ENCODE peak calls at places on chromosomes 3 and 15, in four cellular contexts. W is fibroblast of lung, U is cardiac muscle cell, L is IMR-90. I is an unnamed sample.

GRCh38 chr3:182214406-182214805 is 502.7 kb downstream of the SOX2 start:
- DNase-seq in W (peak; percentile 33), L (no peak), U (no peak), I (no peak)

GRCh38 chr15:65106011-65106590 is 8.9 kb downstream of the UBAP1L start:
- DNase-seq in W (no peak), U (no peak), L (no peak), I (no peak)

GRCh38 chr3:72442755-72443154 is 405.5 kb downstream of the SHQ1 start:
- DNase-seq in U (no peak), W (no peak), L (no peak), I (no peak)

GRCh38 chr15:41401904-41402267 is 410 bp downstream of the NDUFAF1 start:
- DNase-seq in U (no peak), L (no peak), W (no peak), I (no peak)

GRCh38 chr15:90407871-90408317 is 19.9 kb downstream of the IQGAP1 start:
- DNase-seq in L (peak; percentile 61), W (no peak), U (no peak), I (no peak)

GRCh38 chr3:22934973-22935372 is 268.2 kb upstream of the UBE2E2 start:
- DNase-seq in L (no peak), W (no peak), U (no peak), I (no peak)

GRCh38 chr3:4739289-4740236 is 239.7 kb upstream of the BHLHE40 start:
- DNase-seq in L (no peak), W (no peak), U (no peak), I (no peak)

GRCh38 chr3:49799761-49800160 is at the start of gene CDHR4:
- DNase-seq in U (no peak), W (peak; percentile 45), L (peak; percentile 72), I (peak; percentile 36)

GRCh38 chr3:64398431-64398830 is 173.2 kb upstream of the PRICKLE2 start:
- DNase-seq in W (peak; percentile 37), U (no peak), L (peak; percentile 44), I (no peak)

GRCh38 chr15:89171136-89172072 is 50.0 kb downstream of the RLBP1 start:
- DNase-seq in L (peak; percentile 36), W (peak; percentile 55), U (peak; percentile 74), I (no peak)

GRCh38 chr3:152302521-152303021 is 33.8 kb downstream of the MBNL1 start:
- DNase-seq in U (peak; percentile 65), L (peak; percentile 90), W (peak; percentile 91), I (peak; percentile 79)

GRCh38 chr3:139016430-139017048 is 4.2 kb downstream of the PRR23B start:
- DNase-seq in W (no peak), U (no peak), L (no peak), I (no peak)

GRCh38 chr15:39400821-39401550 is 179.9 kb upstream of the THBS1 start:
- DNase-seq in L (peak; percentile 74), U (peak; percentile 67), W (peak; percentile 96), I (no peak)

GRCh38 chr3:186108106-186108940 is 566 bp downstream of the ETV5 start:
- DNase-seq in L (peak; percentile 66), W (peak; percentile 71), U (peak; percentile 86), I (no peak)

GRCh38 chr3:129040579-129041300 is 19.8 kb upstream of the GP9 start:
- DNase-seq in L (no peak), U (no peak), W (no peak), I (no peak)

GRCh38 chr3:150742141-150742523 is 20.8 kb downstream of the SIAH2 start:
- DNase-seq in U (no peak), L (no peak), W (no peak), I (no peak)
- H3K4me3 ChIP-seq in U (no peak overlapping the region), L (no peak overlapping the region), W (no peak overlapping the region), I (no peak overlapping the region)

GRCh38 chr15:51168700-51169099 is 74.0 kb upstream of the TNFAIP8L3 start:
- DNase-seq in L (no peak), U (no peak), W (no peak), I (no peak)

GRCh38 chr15:51162865-51163762 is 68.4 kb upstream of the TNFAIP8L3 start:
- DNase-seq in W (peak; percentile 78), L (peak; percentile 72), U (peak; percentile 82), I (no peak)

GRCh38 chr15:51161491-51162260 is 67.0 kb upstream of the TNFAIP8L3 start:
- DNase-seq in U (no peak), L (no peak), W (peak; percentile 40), I (no peak)

GRCh38 chr15:51160484-51160883 is 65.8 kb upstream of the TNFAIP8L3 start:
- DNase-seq in U (no peak), L (no peak), W (no peak), I (no peak)

DNA sequence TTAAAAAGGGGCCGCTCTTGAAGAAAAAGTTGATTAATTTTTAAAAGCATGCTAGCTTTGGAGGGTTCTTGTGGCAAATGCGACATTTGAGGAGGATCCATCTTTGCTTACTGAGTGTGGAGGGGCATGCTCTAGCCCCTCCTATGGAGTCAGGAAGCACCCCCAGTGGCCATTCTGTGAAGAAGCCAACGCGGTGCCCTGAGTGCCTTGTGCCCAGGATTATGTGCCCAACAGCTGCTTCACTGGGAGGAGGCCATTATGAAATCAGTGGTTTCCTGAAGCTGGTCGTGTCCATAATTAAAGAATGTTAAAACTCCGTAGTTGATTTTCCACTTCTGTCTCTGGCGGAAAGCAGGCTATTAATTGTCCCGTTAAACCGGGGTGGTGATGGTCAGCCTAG is 69.1 kb upstream of the TNFAIP8L3 start:
- DNase-seq in U (no peak), W (no peak), L (no peak), I (no peak)
- TF ChIP-seq CTCF in U (no peak), W (no peak), L (no peak), I (no peak)

DNA sequence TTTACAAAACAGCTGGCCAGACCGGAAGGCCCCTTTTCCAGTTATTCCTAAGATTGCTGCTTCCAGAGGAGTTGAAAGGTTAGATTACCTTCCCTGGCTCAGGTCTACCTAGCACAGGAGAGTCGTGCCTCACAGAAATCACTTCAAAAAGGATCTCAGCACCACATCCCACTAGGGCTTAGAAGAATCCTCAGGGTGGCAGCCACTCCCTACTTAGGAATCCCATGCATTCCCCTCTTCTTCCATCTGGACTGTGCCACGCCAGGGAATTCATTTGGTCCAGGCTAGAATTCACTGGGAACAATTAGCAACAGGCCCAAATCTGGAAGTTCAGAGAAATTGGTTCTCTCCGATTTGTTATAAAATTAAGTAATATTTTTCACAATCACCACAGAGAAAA is 226.4 kb upstream of the IL12A start:
- DNase-seq in W (peak; percentile 63), L (no peak), U (no peak), I (no peak)
- H3K4me3 ChIP-seq in W (peak overlapping the region; percentile 72), L (no peak overlapping the region), U (no peak overlapping the region), I (no peak overlapping the region)

DNA sequence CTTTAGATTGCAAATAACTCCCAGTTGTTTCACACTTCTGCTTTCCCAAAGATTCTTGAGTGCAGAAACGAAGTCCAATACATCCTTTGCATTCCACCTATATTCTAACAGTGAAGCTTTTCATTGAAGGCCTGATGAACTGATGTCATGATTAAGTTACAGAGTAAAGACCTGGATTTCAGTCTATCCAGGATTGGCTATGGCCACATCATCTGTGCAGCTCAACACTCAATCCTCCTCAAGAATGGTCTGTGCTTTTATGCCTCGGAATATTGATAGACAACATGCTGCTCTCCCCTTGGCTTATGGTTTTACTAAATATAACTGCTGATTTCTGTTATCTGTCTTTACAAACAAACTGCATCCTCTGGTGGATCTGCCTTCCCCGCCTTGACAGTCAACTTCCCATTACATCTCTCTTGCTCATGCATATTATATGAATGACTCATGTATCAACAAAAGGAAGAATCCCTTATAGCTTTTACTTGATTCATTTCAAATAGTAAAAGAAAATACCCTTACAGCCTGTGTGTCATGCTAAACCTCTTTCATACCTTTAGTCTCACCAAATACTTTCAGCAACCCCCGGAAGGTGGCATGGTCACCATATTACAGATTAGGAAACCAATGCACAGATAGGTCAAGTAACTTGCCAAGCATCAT is 59.5 kb downstream of the SCN11A start:
- DNase-seq in U (no peak), L (peak; percentile 91), W (peak; percentile 79), I (peak; percentile 53)
- TF ChIP-seq CTCF in U (no peak), L (no peak), W (no peak), I (no peak)

GRCh38 chr15:45375836-45376235 is 2.5 kb downstream of the GATM start:
- DNase-seq in L (no peak), U (no peak), W (no peak), I (no peak)

GRCh38 chr15:45377630-45378148 is 655 bp downstream of the GATM start:
- DNase-seq in L (no peak), U (peak; percentile 64), W (no peak), I (no peak)

GRCh38 chr15:45376300-45376928 is 1.9 kb downstream of the GATM start:
- DNase-seq in L (no peak), W (no peak), U (no peak), I (no peak)

GRCh38 chr15:45378149-45378912 is at the start of gene GATM:
- DNase-seq in W (peak; percentile 85), U (peak; percentile 84), L (peak; percentile 83), I (no peak)

DNA sequence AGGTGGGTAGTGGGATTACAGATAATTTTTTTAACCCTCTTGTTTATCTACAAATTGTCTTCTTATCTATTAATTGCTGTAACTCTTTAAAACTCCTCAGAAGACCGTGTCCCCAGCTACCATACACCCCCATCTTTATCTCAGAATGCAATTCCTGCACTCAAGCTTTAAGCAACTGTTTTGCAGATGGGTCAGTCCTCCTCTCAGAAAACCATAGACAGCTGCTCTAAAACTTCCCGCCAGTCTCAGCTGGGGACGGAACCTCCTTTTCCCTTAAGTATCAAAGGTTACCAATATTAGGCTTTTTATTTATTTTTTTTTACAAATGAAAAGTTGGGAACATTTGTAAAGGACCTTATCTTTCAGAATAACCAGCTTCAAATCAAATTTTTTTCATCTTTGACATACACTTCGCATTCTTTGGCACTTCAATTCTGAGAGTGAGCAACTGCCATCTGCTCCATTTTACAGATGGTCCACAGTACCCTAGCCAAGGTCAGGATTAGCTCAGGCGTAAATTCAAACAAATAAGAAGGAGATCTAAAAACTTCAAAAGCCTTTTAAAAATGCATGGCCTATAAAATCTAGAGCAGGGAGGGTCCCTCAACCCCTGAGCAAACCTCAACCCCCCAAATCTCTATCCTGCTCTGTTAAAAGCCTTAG is 1.2 kb downstream of the GATM start:
- DNase-seq in W (no peak), L (no peak), U (no peak), I (no peak)
- H3K4me3 ChIP-seq in W (peak overlapping the region; percentile 53), L (no peak overlapping the region), U (peak overlapping the region; percentile 56), I (no peak overlapping the region)